ENCODE peak calls at places on chromosomes 16 and 17, in nine cellular contexts. B is spleen, X is NCI-H187, M is lower leg skin, I is K562, Z is uterus, R is NCI-H345, C is PC-9, U is ELR. O is an unnamed sample.

GRCh38 chr17:81483085-81483861 is 29.3 kb downstream of the ACTG1 start:
- DNase-seq in M (no peak), R (no peak), X (no peak), C (no peak), Z (no peak), I (no peak), U (no peak), B (peak), O (no peak)

GRCh38 chr16:23950898-23951297 is 115.1 kb downstream of the PRKCB start:
- DNase-seq in B (no peak), M (peak), R (no peak), X (no peak), I (no peak), Z (no peak), U (peak), C (no peak), O (no peak)

GRCh38 chr16:10828851-10829331 is 10.3 kb upstream of the TVP23A start:
- DNase-seq in X (no peak), I (no peak), B (peak), U (peak), C (peak), R (no peak), Z (peak), M (peak), O (no peak)

GRCh38 chr16:22189473-22190168 is 16.5 kb upstream of the EEF2K start:
- DNase-seq in X (no peak), C (no peak), Z (peak), R (peak), U (peak), I (no peak), M (peak), B (peak), O (peak)

GRCh38 chr17:62703776-62704380 is 76.4 kb downstream of the MRC2 start:
- DNase-seq in B (peak), M (peak), R (peak), C (peak), Z (peak), U (peak), X (peak), I (peak), O (peak)

GRCh38 chr16:25996052-25996451 is 304.3 kb downstream of the HS3ST4 start:
- DNase-seq in U (no peak), X (no peak), R (no peak), Z (no peak), B (no peak), C (no peak), M (no peak), I (peak), O (peak)

GRCh38 chr16:57564571-57565270 is 22.3 kb downstream of the ADGRG5 start:
- DNase-seq in C (no peak), Z (no peak), B (no peak), X (no peak), I (no peak), U (peak), R (no peak), M (no peak), O (no peak)

GRCh38 chr17:80263253-80264047 is 2.8 kb downstream of the RNF213 start:
- DNase-seq in Z (peak), C (no peak), U (peak), M (peak), B (peak), R (no peak), I (no peak), X (peak), O (no peak)

GRCh38 chr16:77732241-77732946 is 10.1 kb downstream of the NUDT7 start:
- DNase-seq in Z (no peak), M (no peak), U (peak), R (no peak), B (no peak), I (no peak), C (no peak), X (no peak), O (no peak)

GRCh38 chr17:31696184-31696602 is 162.9 kb downstream of the COPRS start:
- DNase-seq in Z (peak), I (no peak), B (no peak), X (no peak), M (peak), C (no peak), U (peak), R (no peak), O (no peak)

GRCh38 chr17:72404872-72405271 is 284.1 kb downstream of the SOX9 start:
- DNase-seq in I (no peak), C (no peak), U (peak), X (no peak), Z (no peak), B (no peak), M (no peak), R (no peak), O (no peak)

GRCh38 chr17:72361892-72362291 is 241.1 kb downstream of the SOX9 start:
- DNase-seq in U (peak), I (no peak), C (peak), X (no peak), B (no peak), R (no peak), M (no peak), Z (no peak), O (no peak)

GRCh38 chr17:56593741-56594527 is 435 bp downstream of the NOG start:
- DNase-seq in R (peak), B (peak), I (no peak), U (peak), Z (no peak), C (peak), X (peak), M (peak), O (peak)

GRCh38 chr16:4692460-4693295 is 684 bp upstream of the NUDT16L1 start:
- DNase-seq in C (no peak), Z (no peak), X (no peak), B (peak), U (no peak), R (peak), I (peak), M (peak), O (no peak)

GRCh38 chr17:12627177-12627629 is 38.5 kb upstream of the MYOCD start:
- DNase-seq in U (peak), C (no peak), M (no peak), X (no peak), I (no peak), Z (peak), B (no peak), R (no peak), O (peak)

O was measured in SW480.